ENCODE peak calls at places on chromosomes 6 and 20, in four cellular contexts. V, R, A and E are unnamed samples.

GRCh38 chr6:163284151-163284550 is 130.4 kb upstream of the QKI start:
- DNase-seq in A (no peak), V (no peak), R (no peak), E (no peak)

GRCh38 chr6:23456396-23456795 is 669.6 kb upstream of the NRSN1 start:
- DNase-seq in A (no peak), R (no peak), V (no peak), E (no peak)

GRCh38 chr20:46955601-46956556 is 61.2 kb downstream of the EYA2 start:
- DNase-seq in A (no peak), R (no peak), V (no peak), E (peak)

GRCh38 chr6:38570750-38571149 is 69.0 kb downstream of the BTBD9 start:
- DNase-seq in R (no peak), V (peak), A (no peak), E (no peak)

GRCh38 chr20:53999077-53999476 is 71.3 kb downstream of the BCAS1 start:
- DNase-seq in A (no peak), R (no peak), V (no peak), E (no peak)

GRCh38 chr20:25863536-25864325 is 167.1 kb upstream of the ZNF337 start:
- DNase-seq in V (peak), A (no peak), R (no peak), E (no peak)

GRCh38 chr20:57393321-57394086 is 2.3 kb downstream of the RBM38 start:
- DNase-seq in R (no peak), A (no peak), V (peak), E (peak)

GRCh38 chr6:150846641-150847040 is 18.9 kb upstream of the MTHFD1L start:
- DNase-seq in A (no peak), R (no peak), V (no peak), E (no peak)

GRCh38 chr20:48691523-48691922 is 136.3 kb downstream of the PREX1 start:
- DNase-seq in R (no peak), A (no peak), V (no peak), E (no peak)

GRCh38 chr6:111685058-111685457 is 79.4 kb upstream of the TRAF3IP2 start:
- DNase-seq in A (no peak), R (no peak), V (no peak), E (no peak)

GRCh38 chr6:73074175-73074574 is 151.1 kb downstream of the KHDC1L start:
- DNase-seq in A (no peak), R (no peak), V (no peak), E (no peak)

GRCh38 chr6:3085074-3085473 is 16.8 kb downstream of the RIPK1 start:
- DNase-seq in R (no peak), A (no peak), V (no peak), E (no peak)

GRCh38 chr6:30814137-30815084 is 69.9 kb upstream of the DDR1 start:
- DNase-seq in V (peak), R (no peak), A (no peak), E (peak)

GRCh38 chr6:169618526-169619490 is 83.0 kb downstream of the WDR27 start:
- DNase-seq in A (no peak), V (peak), R (no peak), E (no peak)

GRCh38 chr6:145668844-145669243 is 66.5 kb downstream of the EPM2A start:
- DNase-seq in V (no peak), R (no peak), A (no peak), E (no peak)

GRCh38 chr6:24864345-24864744 is 65.6 kb upstream of the ARMH2 start:
- DNase-seq in V (no peak), A (no peak), R (no peak), E (no peak)

GRCh38 chr6:85641522-85641915 is 1.2 kb downstream of the SYNCRIP start:
- DNase-seq in V (no peak), R (no peak), A (no peak), E (no peak)

DNA sequence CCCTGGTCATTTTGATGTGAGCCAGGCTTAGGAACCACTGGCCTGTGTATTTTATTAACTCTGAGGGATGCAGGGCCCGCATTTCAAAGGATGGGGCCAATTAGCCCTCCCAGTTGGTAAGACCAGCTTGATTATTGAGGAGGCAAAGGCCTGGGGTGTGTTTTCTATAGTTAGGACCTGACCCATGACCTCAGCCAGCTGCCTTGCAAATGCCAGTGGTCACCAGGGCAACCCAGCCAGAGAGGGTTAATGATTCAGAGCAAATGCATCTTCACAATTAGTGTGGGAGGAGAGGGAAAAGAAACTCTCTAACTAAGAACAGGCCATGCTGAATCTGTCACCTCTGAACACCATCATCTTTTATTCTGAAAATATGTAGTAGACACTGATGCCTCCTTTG is 835.4 kb downstream of the MAFB start:
- DNase-seq in V (peak), A (peak), R (peak), E (peak)
- H2AK5ac ChIP-seq in V (no peak), A (no peak), R (no peak), E (no peak)

GRCh38 chr6:43927525-43928210 is 157.7 kb downstream of the VEGFA start:
- DNase-seq in R (no peak), A (no peak), V (no peak), E (no peak)
- H2AK5ac ChIP-seq in R (peak), A (peak), V (peak), E (no peak)

GRCh38 chr6:53178837-53179432 is 30.3 kb upstream of the GCM1 start:
- DNase-seq in A (no peak), V (no peak), R (no peak), E (no peak)
- H2AK5ac ChIP-seq in A (no peak), V (no peak), R (no peak), E (no peak)

GRCh38 chr20:33558348-33559144 is 68.7 kb downstream of the CBFA2T2 start:
- DNase-seq in R (no peak), A (no peak), V (no peak), E (no peak)

GRCh38 chr20:33552519-33552918 is 62.6 kb downstream of the CBFA2T2 start:
- DNase-seq in V (peak), R (no peak), A (no peak), E (no peak)

GRCh38 chr20:33556237-33556636 is 66.3 kb downstream of the CBFA2T2 start:
- DNase-seq in V (no peak), A (no peak), R (no peak), E (no peak)

GRCh38 chr20:33554914-33555420 is 65.1 kb downstream of the CBFA2T2 start:
- DNase-seq in V (peak), R (no peak), A (no peak), E (peak)

GRCh38 chr20:33555755-33556154 is 65.9 kb downstream of the CBFA2T2 start:
- DNase-seq in A (no peak), R (no peak), V (no peak), E (no peak)
- H2AK5ac ChIP-seq in A (no peak), R (no peak), V (no peak), E (no peak)

DNA sequence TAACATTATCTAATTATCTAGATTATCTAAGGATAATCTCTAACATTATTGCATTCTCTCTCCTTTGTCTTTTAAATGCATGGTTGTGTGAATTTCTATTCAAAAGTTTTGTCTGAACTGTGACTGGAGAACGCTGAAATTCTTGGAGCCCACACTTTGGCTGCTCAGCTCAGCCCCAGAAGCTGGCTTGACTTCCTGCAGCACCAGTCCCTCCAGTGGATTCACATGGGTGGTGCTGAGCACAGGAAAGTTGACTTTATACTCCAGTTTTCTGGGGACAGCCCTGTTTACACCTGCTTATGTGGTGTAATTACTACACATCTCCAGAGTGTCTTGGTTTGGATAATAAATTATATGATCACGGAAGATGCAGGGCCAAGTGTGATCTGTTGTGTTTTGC is 255.1 kb upstream of the NOX3 start:
- DNase-seq in A (no peak), R (no peak), V (peak), E (no peak)
- H2AK5ac ChIP-seq in A (no peak), R (no peak), V (no peak), E (no peak)

DNA sequence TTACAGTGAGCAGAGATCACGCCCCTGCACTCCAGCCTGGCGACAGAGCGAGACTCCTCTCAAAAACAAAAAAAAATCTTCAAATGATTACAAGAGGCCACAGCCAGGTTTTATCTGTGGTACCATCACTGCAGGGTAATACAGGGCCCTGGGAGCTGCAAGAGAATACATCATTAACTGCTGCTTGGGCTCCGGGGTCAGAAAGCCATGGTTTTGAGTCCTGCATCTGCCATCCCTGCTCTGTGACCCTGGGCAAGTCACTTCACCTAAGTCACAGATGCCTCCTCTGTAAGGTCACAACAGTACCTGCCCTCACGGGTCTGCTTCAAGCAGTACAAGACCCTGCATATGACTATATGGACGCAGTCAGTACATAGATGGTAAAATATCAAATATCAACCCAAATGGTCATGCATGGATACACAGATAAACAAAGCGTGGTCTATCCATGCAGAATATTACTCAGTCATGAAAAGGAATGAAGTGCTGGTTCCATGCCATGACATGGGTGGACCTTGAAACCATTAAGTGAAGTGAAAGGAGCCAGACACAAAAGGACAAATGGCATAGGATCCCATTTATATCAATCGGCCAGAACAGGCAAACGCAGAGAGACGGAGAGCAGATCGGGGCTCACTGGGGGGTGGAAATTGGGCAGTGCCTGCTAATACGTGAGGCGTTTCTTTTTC is 83.6 kb downstream of the NFATC2 start:
- DNase-seq in V (no peak), A (no peak), R (no peak), E (no peak)
- H2AK5ac ChIP-seq in V (no peak), A (no peak), R (no peak), E (no peak)

DNA sequence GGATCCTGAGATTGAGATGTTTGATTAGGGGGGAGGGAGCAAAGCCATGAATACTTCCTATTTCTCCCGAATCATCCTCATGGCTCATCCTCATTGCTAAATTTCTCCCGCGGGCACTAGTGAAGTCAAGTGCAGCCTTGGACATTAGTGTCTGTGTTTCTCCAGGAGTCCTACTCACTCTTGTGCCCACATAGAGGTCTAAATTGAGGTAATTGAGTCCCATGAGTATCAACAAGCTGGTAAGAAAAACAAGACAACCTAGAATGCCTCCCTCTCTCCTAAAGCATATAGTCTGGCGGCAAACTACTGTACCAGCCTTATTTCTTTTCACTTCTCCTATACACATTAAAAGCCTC is 420 bp downstream of the CENPQ start:
- DNase-seq in R (peak), A (no peak), V (no peak), E (peak)
- H2AK5ac ChIP-seq in R (peak), A (no peak), V (no peak), E (no peak)

DNA sequence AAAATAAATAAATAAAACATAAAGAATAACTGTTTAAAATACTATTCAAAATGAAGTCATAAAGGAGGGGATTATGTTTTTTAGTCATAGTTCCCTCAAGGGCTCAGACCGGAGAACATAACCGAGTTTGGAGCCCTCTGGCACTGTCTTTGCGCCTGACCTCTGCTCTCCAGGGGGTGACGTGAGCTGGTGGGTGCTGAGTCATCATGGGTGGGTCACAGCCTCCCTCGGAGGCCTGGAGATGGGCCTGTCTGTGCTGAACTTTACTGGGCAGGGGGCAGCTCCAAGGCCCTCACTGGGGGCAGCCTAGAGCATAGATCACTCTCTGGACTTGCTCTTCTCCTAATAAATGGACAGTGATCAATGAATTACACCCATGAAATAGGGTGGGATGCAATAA is 3.1 kb upstream of the MAVS start:
- DNase-seq in R (no peak), V (no peak), A (no peak), E (no peak)
- H2AK5ac ChIP-seq in R (no peak), V (no peak), A (no peak), E (no peak)

GRCh38 chr6:55669133-55669532 is 90.1 kb upstream of the HMGCLL1 start:
- DNase-seq in R (no peak), A (no peak), V (no peak), E (no peak)
- H2AK5ac ChIP-seq in R (no peak), A (no peak), V (no peak), E (no peak)